ENCODE peak calls at places on chromosomes 16 and 17, in four cellular contexts. One of them, this sample, is unnamed.

GRCh38 chr16:30609002-30609927 is 924 bp downstream of the ZNF689 start:
- DNase-seq in tibial artery: peak; percentile 74
- DNase-seq in psoas muscle: peak; percentile 80
- DNase-seq in GM23338: peak; percentile 70
- DNase-seq in this sample: peak; percentile 51

GRCh38 chr16:68370921-68371651 is 60.3 kb downstream of the PRMT7 start:
- DNase-seq in tibial artery: no peak
- DNase-seq in psoas muscle: no peak
- DNase-seq in GM23338: no peak
- DNase-seq in this sample: no peak

GRCh38 chr17:30555942-30556341 is 78.7 kb downstream of the GOSR1 start:
- DNase-seq in tibial artery: no peak
- DNase-seq in psoas muscle: no peak
- DNase-seq in GM23338: no peak
- DNase-seq in this sample: no peak

GRCh38 chr17:67281736-67282135 is 36.7 kb upstream of the HELZ start:
- DNase-seq in tibial artery: no peak
- DNase-seq in psoas muscle: no peak
- DNase-seq in GM23338: no peak
- DNase-seq in this sample: no peak

GRCh38 chr17:48539177-48539576 is 5.7 kb downstream of the HOXB2 start:
- DNase-seq in tibial artery: no peak
- DNase-seq in psoas muscle: no peak
- DNase-seq in GM23338: no peak
- DNase-seq in this sample: no peak

GRCh38 chr16:702341-702740 is 3.3 kb downstream of the FBXL16 start:
- DNase-seq in tibial artery: no peak
- DNase-seq in psoas muscle: no peak
- DNase-seq in GM23338: no peak
- DNase-seq in this sample: no peak

GRCh38 chr16:86784267-86784626 is 205.9 kb downstream of the FOXL1 start:
- DNase-seq in tibial artery: no peak
- DNase-seq in psoas muscle: no peak
- DNase-seq in GM23338: no peak
- DNase-seq in this sample: no peak

GRCh38 chr16:66176111-66176510 is 190.4 kb upstream of the CDH5 start:
- DNase-seq in tibial artery: no peak
- DNase-seq in psoas muscle: no peak
- DNase-seq in GM23338: no peak
- DNase-seq in this sample: no peak

GRCh38 chr17:69357701-69358100 is 30.8 kb upstream of the ABCA5 start:
- DNase-seq in tibial artery: no peak
- DNase-seq in psoas muscle: no peak
- DNase-seq in GM23338: peak; percentile 26
- DNase-seq in this sample: no peak

GRCh38 chr16:84817613-84818012 is 2.2 kb upstream of the CRISPLD2 start:
- DNase-seq in tibial artery: no peak
- DNase-seq in psoas muscle: no peak
- DNase-seq in GM23338: no peak
- DNase-seq in this sample: no peak

GRCh38 chr16:86012221-86012620 is 113.3 kb downstream of the IRF8 start:
- DNase-seq in tibial artery: no peak
- DNase-seq in psoas muscle: no peak
- DNase-seq in GM23338: no peak
- DNase-seq in this sample: no peak

GRCh38 chr17:82200743-82201497 is 11.7 kb downstream of the CCDC57 start:
- DNase-seq in tibial artery: no peak
- DNase-seq in psoas muscle: no peak
- DNase-seq in GM23338: no peak
- DNase-seq in this sample: no peak

GRCh38 chr16:17367932-17368331 is 102.8 kb downstream of the XYLT1 start:
- DNase-seq in tibial artery: no peak
- DNase-seq in psoas muscle: no peak
- DNase-seq in GM23338: peak; percentile 92
- DNase-seq in this sample: no peak

GRCh38 chr16:31079342-31079944 is 5.2 kb downstream of the ZNF646 start:
- DNase-seq in tibial artery: no peak
- DNase-seq in psoas muscle: no peak
- DNase-seq in GM23338: no peak
- DNase-seq in this sample: no peak

GRCh38 chr16:84868829-84869457 is 49.2 kb downstream of the CRISPLD2 start:
- DNase-seq in tibial artery: no peak
- DNase-seq in psoas muscle: peak; percentile 44
- DNase-seq in GM23338: no peak
- DNase-seq in this sample: no peak

GRCh38 chr16:68776821-68777485 is 39.9 kb downstream of the CDH1 start:
- DNase-seq in tibial artery: no peak
- DNase-seq in psoas muscle: no peak
- DNase-seq in GM23338: no peak
- DNase-seq in this sample: no peak

GRCh38 chr17:29155966-29156338 is 24.2 kb downstream of the MYO18A start:
- DNase-seq in tibial artery: no peak
- DNase-seq in psoas muscle: no peak
- DNase-seq in GM23338: peak; percentile 85
- DNase-seq in this sample: no peak

GRCh38 chr17:31565652-31566051 is 174.2 kb downstream of the RAB11FIP4 start:
- DNase-seq in tibial artery: no peak
- DNase-seq in psoas muscle: no peak
- DNase-seq in GM23338: no peak
- DNase-seq in this sample: no peak

GRCh38 chr17:82373731-82374625 is 2.4 kb downstream of the UTS2R start:
- DNase-seq in tibial artery: no peak
- DNase-seq in psoas muscle: peak; percentile 48
- DNase-seq in GM23338: no peak
- DNase-seq in this sample: no peak

GRCh38 chr17:40499551-40500189 is 1.8 kb downstream of the TNS4 start:
- DNase-seq in tibial artery: peak; percentile 96
- DNase-seq in psoas muscle: peak; percentile 93
- DNase-seq in GM23338: peak; percentile 94
- DNase-seq in this sample: peak; percentile 84

GRCh38 chr17:40953876-40954275 is 12.9 kb downstream of the KRT39 start:
- DNase-seq in tibial artery: no peak
- DNase-seq in psoas muscle: no peak
- DNase-seq in GM23338: no peak
- DNase-seq in this sample: no peak

GRCh38 chr17:82408938-82409318 is 9.2 kb upstream of the HEXD start:
- DNase-seq in tibial artery: no peak
- DNase-seq in psoas muscle: no peak
- DNase-seq in GM23338: no peak
- DNase-seq in this sample: no peak

GRCh38 chr17:63647065-63647725 is 25.0 kb downstream of the MAP3K3 start:
- DNase-seq in tibial artery: no peak
- DNase-seq in psoas muscle: no peak
- DNase-seq in GM23338: no peak
- DNase-seq in this sample: no peak

GRCh38 chr17:35879748-35880654 is at the start of gene CCL5:
- DNase-seq in tibial artery: no peak
- DNase-seq in psoas muscle: no peak
- DNase-seq in GM23338: no peak
- DNase-seq in this sample: no peak

GRCh38 chr17:48770954-48771353 is 42.4 kb upstream of the HOXB13 start:
- DNase-seq in tibial artery: no peak
- DNase-seq in psoas muscle: no peak
- DNase-seq in GM23338: no peak
- DNase-seq in this sample: no peak

GRCh38 chr17:7654832-7655540 is 4.3 kb downstream of the ATP1B2 start:
- DNase-seq in tibial artery: no peak
- DNase-seq in psoas muscle: no peak
- DNase-seq in GM23338: no peak
- DNase-seq in this sample: no peak

GRCh38 chr16:54123766-54124165 is 162.8 kb downstream of the IRX3 start:
- DNase-seq in tibial artery: no peak
- DNase-seq in psoas muscle: no peak
- DNase-seq in GM23338: no peak
- DNase-seq in this sample: no peak

GRCh38 chr16:14325921-14326401 is 254.8 kb downstream of the MRTFB start:
- DNase-seq in tibial artery: no peak
- DNase-seq in psoas muscle: no peak
- DNase-seq in GM23338: no peak
- DNase-seq in this sample: no peak

GRCh38 chr17:78144146-78144719 is 2.0 kb upstream of the C17orf99 start:
- DNase-seq in tibial artery: peak; percentile 90
- DNase-seq in psoas muscle: peak; percentile 84
- DNase-seq in GM23338: no peak
- DNase-seq in this sample: peak; percentile 75
- TF ChIP-seq CTCF in tibial artery: no peak
- TF ChIP-seq CTCF in psoas muscle: no peak
- TF ChIP-seq CTCF in GM23338: no peak
- TF ChIP-seq CTCF in this sample: no peak

DNA sequence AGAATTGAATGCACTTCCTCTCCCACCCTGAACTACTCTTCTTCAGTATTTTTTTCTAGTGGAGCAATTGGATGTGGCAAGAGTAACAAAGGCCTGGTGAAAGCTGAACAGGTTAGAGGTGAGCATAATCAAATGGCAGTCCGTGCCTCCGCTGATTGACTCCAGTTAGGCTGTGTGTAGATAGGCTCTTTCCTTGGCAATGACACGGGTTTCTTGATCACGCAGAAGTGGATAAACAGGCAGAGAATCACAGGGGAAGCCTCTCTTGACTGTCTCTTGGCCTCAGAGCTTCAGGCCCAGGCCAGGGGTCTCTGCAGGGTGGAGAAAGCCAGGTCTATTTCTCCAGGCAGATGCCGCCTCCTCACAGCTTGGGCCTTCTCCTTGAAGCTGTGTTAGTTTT is 4.2 kb downstream of the CD300LB start:
- DNase-seq in tibial artery: no peak
- DNase-seq in psoas muscle: no peak
- DNase-seq in GM23338: no peak
- DNase-seq in this sample: no peak
- H3K36me3 ChIP-seq in tibial artery: no peaks in the 10 kb centered on the region
- H3K36me3 ChIP-seq in psoas muscle: no peaks in the 10 kb centered on the region
- H3K36me3 ChIP-seq in GM23338: no peaks in the 10 kb centered on the region
- H3K36me3 ChIP-seq in this sample: no peaks in the 10 kb centered on the region

DNA sequence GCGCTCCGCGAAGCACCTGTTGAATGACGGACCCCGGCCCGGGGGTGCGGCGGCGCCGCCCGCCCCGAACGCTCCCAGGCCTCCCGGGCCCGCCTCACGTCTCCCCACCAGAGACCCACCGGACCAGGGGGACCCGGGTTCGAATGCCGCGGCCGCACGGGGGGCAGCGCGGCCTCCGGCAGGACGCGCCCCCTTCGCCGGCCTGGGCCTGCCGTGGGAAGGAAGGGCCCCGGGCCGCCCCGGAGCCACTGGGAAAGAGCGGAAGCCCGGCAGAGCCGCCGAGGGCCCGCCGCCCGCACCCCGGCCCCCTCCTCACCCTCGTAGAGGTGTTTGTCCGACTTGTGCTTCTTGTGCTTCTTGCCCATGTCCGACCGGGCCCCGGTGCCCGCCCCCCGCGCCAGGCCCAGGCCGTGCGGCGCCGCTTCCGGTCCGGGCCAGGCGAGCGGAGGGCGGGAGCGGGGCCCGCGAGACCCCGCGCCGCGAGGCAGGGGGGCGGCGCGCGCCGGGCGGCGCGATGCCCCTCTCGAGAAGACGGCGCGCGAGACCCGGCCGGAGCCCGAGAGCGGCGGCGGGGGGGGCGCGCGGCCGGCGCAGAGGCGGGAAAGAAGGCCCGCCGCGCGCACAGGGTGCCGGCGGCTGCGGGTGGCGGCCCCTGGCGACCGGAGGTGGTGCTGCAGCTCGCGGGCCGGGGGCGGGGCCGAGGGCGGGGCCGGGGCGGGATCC is at the start of gene BRD7:
- DNase-seq in tibial artery: peak; percentile 85
- DNase-seq in psoas muscle: peak; percentile 80
- DNase-seq in GM23338: peak; percentile 70
- DNase-seq in this sample: no peak
- TF ChIP-seq CTCF in tibial artery: peak; percentile 40
- TF ChIP-seq CTCF in psoas muscle: peak; percentile 77
- TF ChIP-seq CTCF in GM23338: no peak
- TF ChIP-seq CTCF in this sample: peak; percentile 12

GRCh38 chr17:50100921-50101345 is 5.8 kb downstream of the PDK2 start:
- DNase-seq in tibial artery: no peak
- DNase-seq in psoas muscle: no peak
- DNase-seq in GM23338: peak; percentile 35
- DNase-seq in this sample: no peak
- H3K36me3 ChIP-seq in tibial artery: peaks cover 81% of the 10 kb centered on the region
- H3K36me3 ChIP-seq in psoas muscle: peaks cover 39% of the 10 kb centered on the region
- H3K36me3 ChIP-seq in GM23338: no peaks in the 10 kb centered on the region
- H3K36me3 ChIP-seq in this sample: peaks cover 34% of the 10 kb centered on the region

GRCh38 chr17:33950061-33950460 is 305.0 kb upstream of the CCL2 start:
- DNase-seq in tibial artery: no peak
- DNase-seq in psoas muscle: no peak
- DNase-seq in GM23338: no peak
- DNase-seq in this sample: no peak

GRCh38 chr17:33948299-33948698 is 306.8 kb upstream of the CCL2 start:
- DNase-seq in tibial artery: no peak
- DNase-seq in psoas muscle: no peak
- DNase-seq in GM23338: no peak
- DNase-seq in this sample: no peak

GRCh38 chr17:33945641-33946546 is 309.2 kb upstream of the CCL2 start:
- DNase-seq in tibial artery: no peak
- DNase-seq in psoas muscle: no peak
- DNase-seq in GM23338: peak; percentile 29
- DNase-seq in this sample: no peak

GRCh38 chr17:33947762-33948161 is 307.3 kb upstream of the CCL2 start:
- DNase-seq in tibial artery: no peak
- DNase-seq in psoas muscle: no peak
- DNase-seq in GM23338: no peak
- DNase-seq in this sample: no peak

DNA sequence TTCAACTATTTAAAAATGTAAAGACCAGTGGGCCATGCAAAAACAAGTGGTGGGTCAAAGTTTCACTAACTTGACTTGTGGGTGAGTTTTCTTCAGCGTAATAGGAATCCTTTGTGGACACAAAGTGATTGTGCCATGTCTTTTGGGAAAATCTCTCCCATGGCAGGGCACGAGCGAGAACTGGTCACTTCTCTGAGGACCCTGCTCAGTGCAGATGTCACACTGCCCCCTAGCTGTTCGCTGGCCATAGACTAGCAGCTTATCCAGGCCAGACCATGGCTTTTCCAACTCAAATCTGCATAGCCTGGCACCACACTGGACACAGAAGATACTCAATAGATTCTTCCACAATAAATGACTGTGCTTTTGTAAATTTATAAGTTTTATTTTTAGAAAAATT is 306.0 kb upstream of the CCL2 start:
- DNase-seq in tibial artery: no peak
- DNase-seq in psoas muscle: no peak
- DNase-seq in GM23338: peak; percentile 81
- DNase-seq in this sample: no peak
- TF ChIP-seq CTCF in tibial artery: no peak
- TF ChIP-seq CTCF in psoas muscle: no peak
- TF ChIP-seq CTCF in GM23338: peak; percentile 82
- TF ChIP-seq CTCF in this sample: no peak

This sample was measured in lung.